ENCODE peak calls at places on chromosomes 2 and 18, in eight cellular contexts. One of them, this sample, is unnamed.

GRCh38 chr2:238725298-238725697 is 122.6 kb upstream of the TWIST2 start:
- ATAC-seq in activated CD4-positive, alpha-beta T cell treated with anti-CD3 and anti-CD28 coated beads for 36 hours: no peak
- ATAC-seq in heart left ventricle: no peak
- ATAC-seq in esophagus mucosa: no peak
- ATAC-seq in heart right ventricle: no peak
- ATAC-seq in IMR-90: no peak
- ATAC-seq in aorta: no peak
- ATAC-seq in PC-3: no peak
- ATAC-seq in this sample: no peak

GRCh38 chr2:111670776-111671175 is 213.2 kb downstream of the ANAPC1 start:
- ATAC-seq in activated CD4-positive, alpha-beta T cell treated with anti-CD3 and anti-CD28 coated beads for 36 hours: no peak
- ATAC-seq in heart left ventricle: no peak
- ATAC-seq in esophagus mucosa: no peak
- ATAC-seq in heart right ventricle: no peak
- ATAC-seq in IMR-90: no peak
- ATAC-seq in aorta: no peak
- ATAC-seq in PC-3: no peak
- ATAC-seq in this sample: no peak

GRCh38 chr2:2389215-2389614 is 58.1 kb upstream of the MYT1L start:
- ATAC-seq in activated CD4-positive, alpha-beta T cell treated with anti-CD3 and anti-CD28 coated beads for 36 hours: no peak
- ATAC-seq in heart left ventricle: no peak
- ATAC-seq in esophagus mucosa: no peak
- ATAC-seq in heart right ventricle: no peak
- ATAC-seq in IMR-90: no peak
- ATAC-seq in aorta: no peak
- ATAC-seq in PC-3: no peak
- ATAC-seq in this sample: no peak

GRCh38 chr2:198004173-198004572 is 199.8 kb downstream of the PLCL1 start:
- ATAC-seq in activated CD4-positive, alpha-beta T cell treated with anti-CD3 and anti-CD28 coated beads for 36 hours: peak
- ATAC-seq in heart left ventricle: no peak
- ATAC-seq in esophagus mucosa: no peak
- ATAC-seq in heart right ventricle: no peak
- ATAC-seq in IMR-90: no peak
- ATAC-seq in aorta: no peak
- ATAC-seq in PC-3: no peak
- ATAC-seq in this sample: peak

GRCh38 chr2:101057051-101057933 is 55.2 kb downstream of the RPL31 start:
- ATAC-seq in activated CD4-positive, alpha-beta T cell treated with anti-CD3 and anti-CD28 coated beads for 36 hours: no peak
- ATAC-seq in heart left ventricle: no peak
- ATAC-seq in esophagus mucosa: peak
- ATAC-seq in heart right ventricle: no peak
- ATAC-seq in IMR-90: no peak
- ATAC-seq in aorta: no peak
- ATAC-seq in PC-3: peak
- ATAC-seq in this sample: no peak

GRCh38 chr2:45890819-45891218 is 239.3 kb downstream of the PRKCE start:
- ATAC-seq in activated CD4-positive, alpha-beta T cell treated with anti-CD3 and anti-CD28 coated beads for 36 hours: peak
- ATAC-seq in heart left ventricle: no peak
- ATAC-seq in esophagus mucosa: no peak
- ATAC-seq in heart right ventricle: no peak
- ATAC-seq in IMR-90: no peak
- ATAC-seq in aorta: no peak
- ATAC-seq in PC-3: no peak
- ATAC-seq in this sample: no peak

GRCh38 chr2:159088906-159089305 is 120.5 kb downstream of the TANC1 start:
- ATAC-seq in activated CD4-positive, alpha-beta T cell treated with anti-CD3 and anti-CD28 coated beads for 36 hours: no peak
- ATAC-seq in heart left ventricle: no peak
- ATAC-seq in esophagus mucosa: no peak
- ATAC-seq in heart right ventricle: no peak
- ATAC-seq in IMR-90: no peak
- ATAC-seq in aorta: no peak
- ATAC-seq in PC-3: no peak
- ATAC-seq in this sample: no peak

GRCh38 chr2:74876081-74876886 is 42.4 kb downstream of the HK2 start:
- ATAC-seq in activated CD4-positive, alpha-beta T cell treated with anti-CD3 and anti-CD28 coated beads for 36 hours: peak
- ATAC-seq in heart left ventricle: peak
- ATAC-seq in esophagus mucosa: peak
- ATAC-seq in heart right ventricle: peak
- ATAC-seq in IMR-90: peak
- ATAC-seq in aorta: peak
- ATAC-seq in PC-3: peak
- ATAC-seq in this sample: peak

GRCh38 chr2:12500899-12501298 is 215.8 kb upstream of the TRIB2 start:
- ATAC-seq in activated CD4-positive, alpha-beta T cell treated with anti-CD3 and anti-CD28 coated beads for 36 hours: no peak
- ATAC-seq in heart left ventricle: peak
- ATAC-seq in esophagus mucosa: no peak
- ATAC-seq in heart right ventricle: no peak
- ATAC-seq in IMR-90: no peak
- ATAC-seq in aorta: no peak
- ATAC-seq in PC-3: no peak
- ATAC-seq in this sample: no peak

GRCh38 chr18:63191413-63191812 is 128.2 kb downstream of the BCL2 start:
- ATAC-seq in activated CD4-positive, alpha-beta T cell treated with anti-CD3 and anti-CD28 coated beads for 36 hours: no peak
- ATAC-seq in heart left ventricle: no peak
- ATAC-seq in esophagus mucosa: no peak
- ATAC-seq in heart right ventricle: no peak
- ATAC-seq in IMR-90: no peak
- ATAC-seq in aorta: no peak
- ATAC-seq in PC-3: no peak
- ATAC-seq in this sample: peak

GRCh38 chr2:28681216-28681981 is 70.2 kb upstream of the PPP1CB start:
- ATAC-seq in activated CD4-positive, alpha-beta T cell treated with anti-CD3 and anti-CD28 coated beads for 36 hours: peak
- ATAC-seq in heart left ventricle: peak
- ATAC-seq in esophagus mucosa: peak
- ATAC-seq in heart right ventricle: no peak
- ATAC-seq in IMR-90: peak
- ATAC-seq in aorta: peak
- ATAC-seq in PC-3: no peak
- ATAC-seq in this sample: peak

GRCh38 chr2:151357359-151357758 is at the start of gene TNFAIP6:
- ATAC-seq in activated CD4-positive, alpha-beta T cell treated with anti-CD3 and anti-CD28 coated beads for 36 hours: no peak
- ATAC-seq in heart left ventricle: peak
- ATAC-seq in esophagus mucosa: no peak
- ATAC-seq in heart right ventricle: no peak
- ATAC-seq in IMR-90: peak
- ATAC-seq in aorta: peak
- ATAC-seq in PC-3: no peak
- ATAC-seq in this sample: no peak

GRCh38 chr18:46055841-46056240 is 16.2 kb downstream of the PSTPIP2 start:
- ATAC-seq in activated CD4-positive, alpha-beta T cell treated with anti-CD3 and anti-CD28 coated beads for 36 hours: peak
- ATAC-seq in heart left ventricle: no peak
- ATAC-seq in esophagus mucosa: no peak
- ATAC-seq in heart right ventricle: no peak
- ATAC-seq in IMR-90: no peak
- ATAC-seq in aorta: no peak
- ATAC-seq in PC-3: no peak
- ATAC-seq in this sample: no peak

GRCh38 chr2:69168144-69168813 is 155.3 kb downstream of the ANTXR1 start:
- ATAC-seq in activated CD4-positive, alpha-beta T cell treated with anti-CD3 and anti-CD28 coated beads for 36 hours: no peak
- ATAC-seq in heart left ventricle: no peak
- ATAC-seq in esophagus mucosa: peak
- ATAC-seq in heart right ventricle: no peak
- ATAC-seq in IMR-90: no peak
- ATAC-seq in aorta: no peak
- ATAC-seq in PC-3: no peak
- ATAC-seq in this sample: no peak

GRCh38 chr2:6896930-6897759 is 19.6 kb downstream of the RSAD2 start:
- ATAC-seq in activated CD4-positive, alpha-beta T cell treated with anti-CD3 and anti-CD28 coated beads for 36 hours: peak
- ATAC-seq in heart left ventricle: peak
- ATAC-seq in esophagus mucosa: no peak
- ATAC-seq in heart right ventricle: no peak
- ATAC-seq in IMR-90: no peak
- ATAC-seq in aorta: peak
- ATAC-seq in PC-3: peak
- ATAC-seq in this sample: peak

GRCh38 chr2:105934467-105934866 is 189.8 kb downstream of the NCK2 start:
- ATAC-seq in activated CD4-positive, alpha-beta T cell treated with anti-CD3 and anti-CD28 coated beads for 36 hours: peak
- ATAC-seq in heart left ventricle: no peak
- ATAC-seq in esophagus mucosa: no peak
- ATAC-seq in heart right ventricle: no peak
- ATAC-seq in IMR-90: no peak
- ATAC-seq in aorta: no peak
- ATAC-seq in PC-3: no peak
- ATAC-seq in this sample: peak

GRCh38 chr2:26575836-26576564 is 65.2 kb downstream of the CIB4 start:
- ATAC-seq in activated CD4-positive, alpha-beta T cell treated with anti-CD3 and anti-CD28 coated beads for 36 hours: no peak
- ATAC-seq in heart left ventricle: no peak
- ATAC-seq in esophagus mucosa: no peak
- ATAC-seq in heart right ventricle: no peak
- ATAC-seq in IMR-90: no peak
- ATAC-seq in aorta: no peak
- ATAC-seq in PC-3: no peak
- ATAC-seq in this sample: no peak

GRCh38 chr18:56298935-56299334 is 339.5 kb downstream of the TXNL1 start:
- ATAC-seq in activated CD4-positive, alpha-beta T cell treated with anti-CD3 and anti-CD28 coated beads for 36 hours: no peak
- ATAC-seq in heart left ventricle: no peak
- ATAC-seq in esophagus mucosa: peak
- ATAC-seq in heart right ventricle: no peak
- ATAC-seq in IMR-90: no peak
- ATAC-seq in aorta: no peak
- ATAC-seq in PC-3: peak
- ATAC-seq in this sample: no peak

GRCh38 chr2:74146929-74147728 is 583 bp downstream of the BOLA3 start:
- ATAC-seq in activated CD4-positive, alpha-beta T cell treated with anti-CD3 and anti-CD28 coated beads for 36 hours: peak
- ATAC-seq in heart left ventricle: peak
- ATAC-seq in esophagus mucosa: peak
- ATAC-seq in heart right ventricle: peak
- ATAC-seq in IMR-90: peak
- ATAC-seq in aorta: no peak
- ATAC-seq in PC-3: peak
- ATAC-seq in this sample: peak

GRCh38 chr2:69791045-69791444 is 38.4 kb upstream of the GMCL1 start:
- ATAC-seq in activated CD4-positive, alpha-beta T cell treated with anti-CD3 and anti-CD28 coated beads for 36 hours: no peak
- ATAC-seq in heart left ventricle: peak
- ATAC-seq in esophagus mucosa: no peak
- ATAC-seq in heart right ventricle: no peak
- ATAC-seq in IMR-90: no peak
- ATAC-seq in aorta: peak
- ATAC-seq in PC-3: no peak
- ATAC-seq in this sample: no peak

GRCh38 chr2:119803101-119803500 is 43.4 kb downstream of the PTPN4 start:
- ATAC-seq in activated CD4-positive, alpha-beta T cell treated with anti-CD3 and anti-CD28 coated beads for 36 hours: no peak
- ATAC-seq in heart left ventricle: no peak
- ATAC-seq in esophagus mucosa: no peak
- ATAC-seq in heart right ventricle: no peak
- ATAC-seq in IMR-90: no peak
- ATAC-seq in aorta: no peak
- ATAC-seq in PC-3: no peak
- ATAC-seq in this sample: peak

GRCh38 chr2:11018651-11019185 is 107.0 kb downstream of the KCNF1 start:
- ATAC-seq in activated CD4-positive, alpha-beta T cell treated with anti-CD3 and anti-CD28 coated beads for 36 hours: no peak
- ATAC-seq in heart left ventricle: no peak
- ATAC-seq in esophagus mucosa: no peak
- ATAC-seq in heart right ventricle: no peak
- ATAC-seq in IMR-90: no peak
- ATAC-seq in aorta: no peak
- ATAC-seq in PC-3: no peak
- ATAC-seq in this sample: no peak

GRCh38 chr2:1794821-1795220 is 50.5 kb upstream of the PXDN start:
- ATAC-seq in activated CD4-positive, alpha-beta T cell treated with anti-CD3 and anti-CD28 coated beads for 36 hours: no peak
- ATAC-seq in heart left ventricle: no peak
- ATAC-seq in esophagus mucosa: no peak
- ATAC-seq in heart right ventricle: no peak
- ATAC-seq in IMR-90: no peak
- ATAC-seq in aorta: no peak
- ATAC-seq in PC-3: no peak
- ATAC-seq in this sample: no peak

This sample was measured in activated T-helper 17 cell treated with anti-CD3 and anti-CD28 coated beads, Interleukin-2, amount 50 U/mL, for 72 hours.